ENCODE peak calls at places on chromosomes 12 and 14, in seven cellular contexts. W, S, V, Y, O, Z and K are unnamed samples.

GRCh38 chr14:97706814-97707213 is 909.6 kb downstream of the VRK1 start:
- DNase-seq in V (no peak), Z (no peak), S (no peak), O (peak), W (no peak), Y (no peak), K (peak)

GRCh38 chr12:27261866-27262265 is 17.8 kb downstream of the STK38L start:
- DNase-seq in S (no peak), W (no peak), Y (no peak), O (no peak), V (no peak), Z (peak), K (no peak)

GRCh38 chr12:7072024-7072423 is 11.5 kb downstream of the C1S start:
- DNase-seq in W (no peak), O (no peak), Z (no peak), Y (no peak), S (no peak), V (no peak), K (no peak)

GRCh38 chr14:94031880-94032279 is 5.7 kb downstream of the OTUB2 start:
- DNase-seq in V (no peak), S (no peak), O (no peak), Z (no peak), Y (no peak), W (no peak), K (no peak)

GRCh38 chr12:4954632-4955354 is 45.1 kb downstream of the KCNA1 start:
- DNase-seq in S (no peak), Z (no peak), W (no peak), Y (no peak), V (no peak), O (no peak), K (no peak)

GRCh38 chr12:32546272-32546671 is 132.8 kb upstream of the DNM1L start:
- DNase-seq in V (no peak), Z (no peak), S (no peak), O (no peak), W (no peak), Y (no peak), K (no peak)

GRCh38 chr12:108752387-108752786 is 21.1 kb upstream of the CORO1C start:
- DNase-seq in V (no peak), Z (no peak), O (no peak), Y (no peak), S (no peak), W (no peak), K (no peak)

GRCh38 chr14:63952053-63952932 is 99.5 kb downstream of the SYNE2 start:
- DNase-seq in W (no peak), S (no peak), O (no peak), Z (no peak), Y (no peak), V (no peak), K (no peak)

GRCh38 chr12:131454418-131455217 is 256.3 kb upstream of the SFSWAP start:
- DNase-seq in Z (no peak), S (no peak), Y (peak), W (no peak), O (peak), V (peak), K (peak)

GRCh38 chr12:65826513-65827171 is 2.4 kb downstream of the HMGA2 start:
- DNase-seq in O (no peak), V (peak), Y (no peak), S (no peak), W (peak), Z (peak), K (no peak)

GRCh38 chr14:67411820-67412421 is at the start of gene PLEK2:
- DNase-seq in O (no peak), Y (peak), S (peak), Z (no peak), W (peak), V (peak), K (no peak)
- H3K4me3 ChIP-seq in O (no peak), Y (peak), S (peak), Z (peak), W (peak), V (peak), K (no peak)

GRCh38 chr14:21923820-21924219 is 250.2 kb upstream of the OR4E1 start:
- DNase-seq in Z (no peak), W (no peak), Y (no peak), V (no peak), O (peak), S (no peak), K (peak)

GRCh38 chr14:21913759-21914158 is 240.1 kb upstream of the OR4E1 start:
- DNase-seq in O (peak), Z (peak), W (peak), S (no peak), Y (peak), V (peak), K (peak)

GRCh38 chr14:21921453-21921852 is 247.8 kb upstream of the OR4E1 start:
- DNase-seq in W (no peak), S (no peak), V (no peak), Z (no peak), Y (peak), O (no peak), K (no peak)

GRCh38 chr14:21915814-21916213 is 242.2 kb upstream of the OR4E1 start:
- DNase-seq in Z (no peak), V (no peak), W (no peak), S (no peak), O (no peak), Y (no peak), K (no peak)

DNA sequence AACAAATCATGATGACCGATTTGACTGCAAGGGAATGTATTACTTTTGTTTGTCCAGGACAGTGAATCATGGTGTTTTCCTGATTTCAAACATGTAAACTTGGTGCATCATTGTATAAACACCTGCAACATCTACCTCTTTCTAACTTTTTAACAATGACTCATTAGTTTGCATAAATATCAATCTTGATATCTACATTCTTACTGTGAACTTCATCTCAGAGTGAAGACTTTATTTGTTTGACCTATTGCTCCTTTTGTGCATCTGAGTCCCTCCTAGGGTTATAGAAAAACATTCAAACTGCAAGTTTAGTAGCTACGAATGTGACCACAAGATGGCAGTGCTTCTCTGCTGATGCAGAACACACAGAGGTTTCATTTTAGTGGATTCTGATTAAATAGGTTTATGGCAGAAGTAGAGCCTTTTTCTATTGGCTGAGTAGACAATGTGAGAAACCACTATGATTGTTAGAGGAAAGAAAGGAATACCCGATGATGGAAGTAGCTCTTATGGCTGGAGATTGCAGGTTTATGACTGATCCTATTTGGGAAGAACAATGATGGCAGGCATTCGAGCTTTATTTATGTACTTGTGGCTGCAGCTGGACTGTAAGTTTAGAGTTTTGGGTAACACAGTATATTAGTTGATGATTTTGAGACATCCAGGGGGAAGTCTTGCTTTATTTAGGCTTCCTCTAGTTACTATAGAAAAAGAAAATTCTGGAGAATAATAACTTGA is 244.2 kb upstream of the OR4E1 start:
- DNase-seq in O (peak), Z (peak), Y (peak), S (no peak), V (peak), W (peak), K (peak)
- H3K4me3 ChIP-seq in O (no peak), Z (no peak), Y (no peak), S (no peak), V (no peak), W (no peak), K (peak)

DNA sequence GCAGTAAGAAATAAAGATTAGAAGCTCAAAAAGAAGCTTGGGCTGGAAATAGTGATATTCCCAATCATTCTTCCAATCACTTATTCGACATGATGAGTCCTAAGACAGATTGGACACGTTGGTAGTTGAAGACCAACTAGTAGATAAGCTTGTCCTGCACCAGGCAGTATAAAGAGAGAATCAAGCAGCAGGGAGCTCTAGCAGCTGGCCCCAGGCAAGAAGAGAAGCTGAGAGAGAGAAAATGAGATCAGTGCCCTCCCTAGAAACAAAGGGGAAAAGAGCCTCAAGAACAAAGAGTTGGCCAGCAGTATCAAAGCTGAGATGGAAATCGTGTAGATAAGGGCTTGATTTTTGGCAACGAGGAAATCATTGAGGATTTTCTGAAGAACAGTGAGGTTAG is 20.6 kb downstream of the RASSF8 start:
- DNase-seq in O (no peak), Y (no peak), V (no peak), Z (no peak), W (no peak), S (no peak), K (no peak)
- H3K4me3 ChIP-seq in O (no peak), Y (no peak), V (no peak), Z (no peak), W (no peak), S (no peak), K (no peak)

GRCh38 chr12:57621497-57622292 is 10.5 kb downstream of the ARHGEF25 start:
- DNase-seq in W (peak), Y (peak), V (peak), Z (peak), S (no peak), O (peak), K (no peak)
- H3K4me3 ChIP-seq in W (peak), Y (no peak), V (peak), Z (peak), S (peak), O (no peak), K (peak)

GRCh38 chr14:37194698-37195097 is 3.0 kb upstream of the MIPOL1 start:
- DNase-seq in S (no peak), W (no peak), Z (no peak), V (no peak), Y (no peak), O (no peak), K (no peak)
- H3K4me3 ChIP-seq in S (no peak), W (no peak), Z (no peak), V (no peak), Y (no peak), O (no peak), K (no peak)

DNA sequence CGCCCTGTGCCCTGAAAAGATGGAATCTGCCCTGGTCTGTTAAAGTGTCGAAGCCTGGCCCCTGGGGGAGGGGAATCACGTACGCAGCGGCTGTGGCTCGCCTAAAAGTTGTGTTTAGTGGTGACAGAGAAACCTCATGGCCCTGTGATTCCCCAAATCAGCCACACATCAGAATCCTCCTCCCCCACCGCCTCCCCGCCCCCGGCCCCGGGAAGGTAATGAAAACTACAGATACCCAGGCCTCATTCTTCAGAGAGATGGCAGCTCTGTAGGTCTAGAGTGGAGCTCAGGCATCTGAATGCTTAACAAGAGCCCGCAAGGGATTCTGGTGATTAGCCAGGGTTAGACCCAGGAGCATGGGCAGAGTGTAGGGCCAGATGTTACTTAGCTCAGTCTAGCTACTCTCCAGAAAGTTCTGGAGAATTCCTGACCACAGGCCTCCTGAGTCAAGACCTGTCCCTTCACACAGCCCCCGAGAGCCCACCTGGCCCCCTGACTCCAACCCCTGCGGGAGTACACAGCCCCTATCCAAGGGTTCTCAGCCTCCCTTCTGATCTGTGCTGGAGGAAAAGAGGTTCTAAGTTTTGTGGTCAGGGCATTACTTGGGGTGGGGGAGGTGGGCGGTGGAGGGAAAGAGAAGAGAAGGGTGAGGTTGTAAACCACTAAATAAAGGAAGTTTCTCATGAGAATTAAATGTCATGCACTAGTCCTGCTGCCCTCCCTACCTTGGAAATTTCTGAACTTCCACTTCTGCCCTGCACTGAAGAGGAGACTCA is 114.8 kb downstream of the PLXNC1 start:
- DNase-seq in O (peak), W (no peak), Y (no peak), Z (no peak), V (peak), S (no peak), K (peak)
- H3K4me3 ChIP-seq in O (peak), W (peak), Y (no peak), Z (no peak), V (peak), S (peak), K (peak)

GRCh38 chr12:57129311-57130288 is 1.3 kb downstream of the LRP1 start:
- DNase-seq in S (no peak), Z (no peak), W (peak), O (no peak), Y (peak), V (peak), K (no peak)
- H3K4me3 ChIP-seq in S (peak), Z (peak), W (peak), O (no peak), Y (peak), V (peak), K (no peak)